ENCODE peak calls at places on chromosomes 11 and 22, in six cellular contexts. D is upper lobe of left lung, E is K562, L is GM12878, I is A549, Y is HepG2. T is an unnamed sample.
A peak's percentile ranks its signal among the peaks of the same experiment; 100 is the strongest.

GRCh38 chr11:119307219-119307618 is 9.7 kb downstream of the MCAM start:
- ATAC-seq in Y (peak; percentile 21), L (no peak), D (no peak), E (peak; percentile 71), I (peak; percentile 52), T (no peak)

GRCh38 chr11:36456136-36456535 is 53.9 kb downstream of the TRAF6 start:
- ATAC-seq in Y (no peak), L (no peak), I (no peak), D (peak; percentile 26), E (no peak), T (no peak)

GRCh38 chr22:28791841-28792490 is 8.4 kb downstream of the XBP1 start:
- ATAC-seq in E (no peak), L (peak; percentile 77), Y (peak; percentile 36), D (no peak), I (peak; percentile 43), T (no peak)

GRCh38 chr11:102151784-102152525 is 41.7 kb downstream of the YAP1 start:
- ATAC-seq in L (no peak), I (no peak), D (no peak), Y (no peak), E (no peak), T (no peak)

GRCh38 chr11:100925935-100926334 is 203.7 kb downstream of the PGR start:
- ATAC-seq in L (peak; percentile 82), Y (no peak), D (no peak), I (no peak), E (peak; percentile 47), T (no peak)

GRCh38 chr11:73152086-73152853 is 10.2 kb upstream of the FCHSD2 start:
- ATAC-seq in D (no peak), I (no peak), E (no peak), L (peak; percentile 16), Y (no peak), T (no peak)

GRCh38 chr11:120750647-120751419 is 239.3 kb downstream of the GRIK4 start:
- ATAC-seq in D (no peak), E (no peak), Y (no peak), I (no peak), L (peak; percentile 75), T (no peak)

GRCh38 chr22:32309585-32310251 is 47.9 kb upstream of the RFPL3 start:
- ATAC-seq in L (no peak), I (no peak), E (no peak), D (no peak), Y (no peak), T (no peak)

GRCh38 chr11:131145806-131146205 is 224.6 kb upstream of the NTM start:
- ATAC-seq in L (no peak), D (no peak), I (no peak), E (no peak), Y (no peak), T (no peak)

GRCh38 chr11:43789700-43790443 is 90.8 kb upstream of the ALKBH3 start:
- ATAC-seq in Y (no peak), D (no peak), E (no peak), I (peak; percentile 74), L (no peak), T (no peak)

GRCh38 chr11:88979641-88980040 is 86.1 kb downstream of the GRM5 start:
- ATAC-seq in Y (no peak), E (no peak), I (no peak), L (no peak), D (no peak), T (no peak)

GRCh38 chr22:38967451-38968450 is 10.3 kb downstream of the APOBEC3A start:
- ATAC-seq in I (no peak), D (peak; percentile 72), Y (no peak), E (peak; percentile 65), L (peak; percentile 75), T (peak; percentile 56)

GRCh38 chr11:3866206-3866605 is 10.7 kb downstream of the STIM1 start:
- ATAC-seq in E (peak; percentile 80), Y (peak; percentile 83), L (peak; percentile 83), D (peak; percentile 69), I (no peak), T (peak; percentile 30)

GRCh38 chr11:112223125-112223524 is 3.1 kb upstream of the PTS start:
- ATAC-seq in I (no peak), L (no peak), D (no peak), E (no peak), Y (no peak), T (no peak)

GRCh38 chr11:1084561-1085439 is 10.1 kb downstream of the MUC2 start:
- ATAC-seq in D (no peak), Y (no peak), I (no peak), E (peak; percentile 59), L (no peak), T (no peak)

GRCh38 chr22:41481131-41481830 is 12.4 kb downstream of the ACO2 start:
- ATAC-seq in Y (no peak), I (no peak), L (no peak), E (no peak), D (peak; percentile 23), T (no peak)

GRCh38 chr22:38303974-38304373 is 13.3 kb downstream of the CSNK1E start:
- ATAC-seq in L (no peak), D (no peak), I (no peak), E (no peak), Y (no peak), T (no peak)

GRCh38 chr11:93730108-93731107 is 10.9 kb downstream of the TAF1D start:
- ATAC-seq in L (peak; percentile 3), Y (no peak), I (no peak), E (peak; percentile 2), D (no peak), T (no peak)

GRCh38 chr11:1845095-1845429 is 6.3 kb downstream of the TNNI2 start:
- ATAC-seq in Y (no peak), I (no peak), D (no peak), E (no peak), L (no peak), T (no peak)

GRCh38 chr11:4511846-4512245 is 29.4 kb downstream of the OR52K1 start:
- ATAC-seq in E (no peak), Y (no peak), D (peak; percentile 28), L (no peak), I (no peak), T (no peak)

GRCh38 chr22:16845465-16845864 is 20.3 kb upstream of the XKR3 start:
- ATAC-seq in E (peak; percentile 22), D (no peak), I (no peak), L (no peak), Y (no peak), T (no peak)

GRCh38 chr22:20438066-20438677 is 547 bp upstream of the SCARF2 start:
- ATAC-seq in E (no peak), Y (no peak), L (no peak), D (peak; percentile 51), I (no peak), T (peak; percentile 64)

GRCh38 chr22:41177040-41177625 is 28.0 kb upstream of the L3MBTL2 start:
- ATAC-seq in D (peak; percentile 11), Y (peak; percentile 9), L (no peak), E (no peak), I (no peak), T (no peak)

GRCh38 chr11:21007297-21007696 is 337.9 kb downstream of the NELL1 start:
- ATAC-seq in E (no peak), L (no peak), I (no peak), Y (no peak), D (no peak), T (no peak)

GRCh38 chr11:106012744-106013143 is 9.3 kb downstream of the MSANTD4 start:
- ATAC-seq in D (peak; percentile 61), Y (no peak), I (no peak), E (peak; percentile 57), L (peak; percentile 33), T (no peak)

GRCh38 chr11:28629235-28629634 is 521.0 kb downstream of the METTL15 start:
- ATAC-seq in I (no peak), L (no peak), E (no peak), Y (no peak), D (no peak), T (no peak)

GRCh38 chr11:62538470-62539237 is 8.0 kb downstream of the AHNAK start:
- ATAC-seq in D (no peak), Y (no peak), I (no peak), E (no peak), L (no peak), T (no peak)

GRCh38 chr11:114098927-114099326 is 39.4 kb downstream of the ZBTB16 start:
- ATAC-seq in D (no peak), E (no peak), L (no peak), Y (peak; percentile 91), I (no peak), T (no peak)

GRCh38 chr11:109945626-109946321 is 147.4 kb upstream of the ZC3H12C start:
- ATAC-seq in Y (peak; percentile 59), L (peak; percentile 73), I (no peak), D (peak; percentile 18), E (no peak), T (peak; percentile 18)

GRCh38 chr11:63993100-63993499 is 6.9 kb downstream of the OTUB1 start:
- ATAC-seq in I (no peak), E (no peak), L (no peak), Y (no peak), D (no peak), T (no peak)

GRCh38 chr11:56624661-56625110 is 10.0 kb upstream of the OR5M1 start:
- ATAC-seq in I (peak; percentile 95), D (peak; percentile 83), E (no peak), Y (peak; percentile 70), L (peak; percentile 86), T (no peak)

GRCh38 chr22:49017769-49018330 is 809.8 kb downstream of the BRD1 start:
- ATAC-seq in D (no peak), L (no peak), Y (no peak), E (no peak), I (no peak), T (no peak)

GRCh38 chr11:15775051-15775541 is 581.2 kb downstream of the SOX6 start:
- ATAC-seq in D (peak; percentile 39), E (no peak), Y (no peak), L (peak; percentile 27), I (no peak), T (no peak)

GRCh38 chr11:74871037-74871436 is 77.9 kb downstream of the XRRA1 start:
- ATAC-seq in D (no peak), L (no peak), I (no peak), E (no peak), Y (no peak), T (no peak)
- H3K9me3 ChIP-seq in D (peaks cover 65% of the 10 kb centered on the region), L (peaks cover 27% of the 10 kb centered on the region), I (peaks cover 26% of the 10 kb centered on the region), E (peaks cover 28% of the 10 kb centered on the region), Y (peaks cover 51% of the 10 kb centered on the region), T (peaks cover 98% of the 10 kb centered on the region)

DNA sequence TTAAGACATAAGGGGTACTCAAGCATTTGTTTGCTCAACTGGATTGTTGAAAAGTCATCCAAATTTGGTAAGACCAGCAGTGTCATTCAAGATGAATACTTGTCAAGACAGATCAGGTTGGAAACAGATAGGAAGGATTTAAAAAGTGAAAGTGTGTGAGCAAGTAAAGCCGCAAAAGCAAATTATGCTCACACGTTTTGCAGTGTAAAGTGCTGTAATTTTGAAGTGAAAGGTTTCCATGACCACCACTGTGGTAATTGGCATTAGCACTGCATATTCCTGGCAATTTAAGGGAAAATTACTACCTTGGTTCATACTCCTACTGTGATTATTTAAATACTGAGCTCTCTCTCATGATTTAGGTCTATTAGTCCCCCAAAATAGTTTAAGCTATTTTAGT is 704.1 kb upstream of the CCDC179 start:
- ATAC-seq in L (no peak), I (no peak), Y (no peak), D (no peak), E (no peak), T (no peak)
- TF ChIP-seq EP300 in L (no peak), I (no peak), Y (no peak), D (no peak), E (no peak), T (no peak)

GRCh38 chr11:116243975-116244374 is 528.8 kb downstream of the BUD13 start:
- ATAC-seq in D (no peak), E (no peak), I (no peak), L (no peak), Y (no peak), T (no peak)
- TF ChIP-seq CTCF in D (no peak), E (no peak), I (no peak), L (no peak), Y (no peak), T (no peak)

GRCh38 chr11:47336595-47336994 is 15.9 kb downstream of the MYBPC3 start:
- ATAC-seq in L (no peak), E (no peak), Y (no peak), I (no peak), D (no peak), T (no peak)
- H3K9me3 ChIP-seq in L (no peaks in the 10 kb centered on the region), E (no peaks in the 10 kb centered on the region), Y (no peaks in the 10 kb centered on the region), I (no peaks in the 10 kb centered on the region), D (no peaks in the 10 kb centered on the region), T (no peaks in the 10 kb centered on the region)

T was measured in gastroesophageal sphincter.